ENCODE peak calls at places on chromosome 21, in eight cellular contexts. One of them, this sample, is unnamed.
A peak's percentile ranks its signal among the peaks of the same experiment; 100 is the strongest.

GRCh38 chr21:29477941-29478340 is 179.2 kb downstream of the BACH1 start:
- DNase-seq in GM13977: no peak
- DNase-seq in type B pancreatic cell: no peak
- DNase-seq in Calu3: no peak
- DNase-seq in foreskin fibroblast: peak; percentile 64
- DNase-seq in stomach: no peak
- DNase-seq in mucosa of descending colon: no peak
- DNase-seq in GM20000: no peak
- DNase-seq in this sample: no peak

GRCh38 chr21:43343992-43344886 is 82.7 kb downstream of the SIK1 start:
- DNase-seq in mucosa of descending colon: peak; percentile 56
- DNase-seq in foreskin fibroblast: no peak
- DNase-seq in GM13977: no peak
- DNase-seq in type B pancreatic cell: no peak
- DNase-seq in Calu3: no peak
- DNase-seq in GM20000: no peak
- DNase-seq in stomach: peak; percentile 89
- DNase-seq in this sample: no peak

GRCh38 chr21:42522771-42523170 is 9.1 kb downstream of the SLC37A1 start:
- DNase-seq in Calu3: no peak
- DNase-seq in GM13977: no peak
- DNase-seq in stomach: no peak
- DNase-seq in type B pancreatic cell: no peak
- DNase-seq in GM20000: no peak
- DNase-seq in foreskin fibroblast: no peak
- DNase-seq in mucosa of descending colon: no peak
- DNase-seq in this sample: no peak

GRCh38 chr21:33296156-33296555 is 28.6 kb upstream of the IFNAR1 start:
- DNase-seq in type B pancreatic cell: no peak
- DNase-seq in GM20000: no peak
- DNase-seq in mucosa of descending colon: no peak
- DNase-seq in Calu3: no peak
- DNase-seq in stomach: no peak
- DNase-seq in foreskin fibroblast: no peak
- DNase-seq in GM13977: peak; percentile 28
- DNase-seq in this sample: no peak

GRCh38 chr21:32308696-32309095 is 10.0 kb downstream of the MRAP start:
- DNase-seq in mucosa of descending colon: no peak
- DNase-seq in stomach: no peak
- DNase-seq in type B pancreatic cell: peak; percentile 31
- DNase-seq in Calu3: no peak
- DNase-seq in GM13977: no peak
- DNase-seq in foreskin fibroblast: no peak
- DNase-seq in GM20000: no peak
- DNase-seq in this sample: no peak

GRCh38 chr21:25891596-25891995 is 156.8 kb downstream of the GABPA start:
- DNase-seq in type B pancreatic cell: no peak
- DNase-seq in Calu3: no peak
- DNase-seq in foreskin fibroblast: no peak
- DNase-seq in GM13977: no peak
- DNase-seq in mucosa of descending colon: no peak
- DNase-seq in stomach: no peak
- DNase-seq in GM20000: no peak
- DNase-seq in this sample: no peak

GRCh38 chr21:39754811-39755210 is 9.8 kb downstream of the IGSF5 start:
- DNase-seq in GM13977: no peak
- DNase-seq in foreskin fibroblast: no peak
- DNase-seq in GM20000: no peak
- DNase-seq in Calu3: no peak
- DNase-seq in type B pancreatic cell: no peak
- DNase-seq in stomach: no peak
- DNase-seq in mucosa of descending colon: no peak
- DNase-seq in this sample: no peak

GRCh38 chr21:42847051-42847707 is 32.2 kb downstream of the WDR4 start:
- DNase-seq in type B pancreatic cell: no peak
- DNase-seq in stomach: no peak
- DNase-seq in Calu3: no peak
- DNase-seq in GM13977: no peak
- DNase-seq in GM20000: no peak
- DNase-seq in foreskin fibroblast: no peak
- DNase-seq in mucosa of descending colon: no peak
- DNase-seq in this sample: no peak

GRCh38 chr21:42386034-42386591 is 9.7 kb downstream of the TMPRSS3 start:
- DNase-seq in mucosa of descending colon: peak; percentile 50
- DNase-seq in GM20000: no peak
- DNase-seq in GM13977: no peak
- DNase-seq in foreskin fibroblast: no peak
- DNase-seq in stomach: peak; percentile 65
- DNase-seq in type B pancreatic cell: no peak
- DNase-seq in Calu3: no peak
- DNase-seq in this sample: no peak

GRCh38 chr21:33111577-33111976 is 41.6 kb downstream of the OLIG1 start:
- DNase-seq in GM13977: no peak
- DNase-seq in Calu3: no peak
- DNase-seq in foreskin fibroblast: no peak
- DNase-seq in type B pancreatic cell: no peak
- DNase-seq in stomach: no peak
- DNase-seq in GM20000: no peak
- DNase-seq in mucosa of descending colon: no peak
- DNase-seq in this sample: no peak

GRCh38 chr21:25997788-25998611 is 172.6 kb downstream of the APP start:
- DNase-seq in GM13977: no peak
- DNase-seq in GM20000: no peak
- DNase-seq in type B pancreatic cell: no peak
- DNase-seq in Calu3: peak; percentile 55
- DNase-seq in mucosa of descending colon: peak; percentile 55
- DNase-seq in foreskin fibroblast: no peak
- DNase-seq in stomach: peak; percentile 81
- DNase-seq in this sample: no peak

GRCh38 chr21:33644383-33645074 is 2.2 kb downstream of the ITSN1 start:
- DNase-seq in type B pancreatic cell: no peak
- DNase-seq in stomach: no peak
- DNase-seq in GM20000: no peak
- DNase-seq in Calu3: no peak
- DNase-seq in foreskin fibroblast: peak; percentile 77
- DNase-seq in GM13977: no peak
- DNase-seq in mucosa of descending colon: no peak
- DNase-seq in this sample: no peak

GRCh38 chr21:27206368-27206982 is 239.6 kb upstream of the ADAMTS5 start:
- DNase-seq in GM20000: no peak
- DNase-seq in type B pancreatic cell: no peak
- DNase-seq in foreskin fibroblast: peak; percentile 35
- DNase-seq in GM13977: no peak
- DNase-seq in mucosa of descending colon: no peak
- DNase-seq in stomach: no peak
- DNase-seq in Calu3: no peak
- DNase-seq in this sample: no peak

GRCh38 chr21:14862794-14863720 is 201.7 kb downstream of the NRIP1 start:
- DNase-seq in GM20000: no peak
- DNase-seq in GM13977: no peak
- DNase-seq in stomach: no peak
- DNase-seq in foreskin fibroblast: peak; percentile 44
- DNase-seq in Calu3: peak; percentile 21
- DNase-seq in type B pancreatic cell: no peak
- DNase-seq in mucosa of descending colon: peak; percentile 64
- DNase-seq in this sample: no peak
- TF ChIP-seq CTCF in GM20000: peak; percentile 23
- TF ChIP-seq CTCF in GM13977: peak; percentile 39
- TF ChIP-seq CTCF in stomach: no peak
- TF ChIP-seq CTCF in foreskin fibroblast: peak; percentile 44
- TF ChIP-seq CTCF in Calu3: peak; percentile 42
- TF ChIP-seq CTCF in type B pancreatic cell: peak; percentile 89
- TF ChIP-seq CTCF in mucosa of descending colon: no peak
- TF ChIP-seq CTCF in this sample: peak; percentile 72

GRCh38 chr21:18801468-18801867 is 397.9 kb upstream of the TMPRSS15 start:
- DNase-seq in mucosa of descending colon: no peak
- DNase-seq in foreskin fibroblast: no peak
- DNase-seq in Calu3: no peak
- DNase-seq in GM20000: no peak
- DNase-seq in GM13977: no peak
- DNase-seq in stomach: peak; percentile 27
- DNase-seq in type B pancreatic cell: no peak
- DNase-seq in this sample: no peak
- TF ChIP-seq CTCF in mucosa of descending colon: no peak
- TF ChIP-seq CTCF in foreskin fibroblast: no peak
- TF ChIP-seq CTCF in Calu3: no peak
- TF ChIP-seq CTCF in GM20000: no peak
- TF ChIP-seq CTCF in GM13977: no peak
- TF ChIP-seq CTCF in stomach: no peak
- TF ChIP-seq CTCF in type B pancreatic cell: no peak
- TF ChIP-seq CTCF in this sample: no peak

GRCh38 chr21:22573834-22574233 is 1575.6 kb downstream of the NCAM2 start:
- DNase-seq in GM13977: no peak
- DNase-seq in mucosa of descending colon: no peak
- DNase-seq in type B pancreatic cell: no peak
- DNase-seq in stomach: no peak
- DNase-seq in Calu3: no peak
- DNase-seq in foreskin fibroblast: no peak
- DNase-seq in GM20000: no peak
- DNase-seq in this sample: no peak

GRCh38 chr21:22575165-22575584 is 1577.0 kb downstream of the NCAM2 start:
- DNase-seq in stomach: no peak
- DNase-seq in mucosa of descending colon: no peak
- DNase-seq in GM20000: no peak
- DNase-seq in type B pancreatic cell: no peak
- DNase-seq in GM13977: no peak
- DNase-seq in foreskin fibroblast: no peak
- DNase-seq in Calu3: no peak
- DNase-seq in this sample: no peak
- TF ChIP-seq CTCF in stomach: no peak
- TF ChIP-seq CTCF in mucosa of descending colon: no peak
- TF ChIP-seq CTCF in GM20000: no peak
- TF ChIP-seq CTCF in type B pancreatic cell: peak; percentile 78
- TF ChIP-seq CTCF in GM13977: no peak
- TF ChIP-seq CTCF in foreskin fibroblast: no peak
- TF ChIP-seq CTCF in Calu3: no peak
- TF ChIP-seq CTCF in this sample: no peak

GRCh38 chr21:37660709-37661108 is 255.5 kb downstream of the KCNJ6 start:
- DNase-seq in GM13977: no peak
- DNase-seq in foreskin fibroblast: no peak
- DNase-seq in GM20000: no peak
- DNase-seq in stomach: no peak
- DNase-seq in mucosa of descending colon: no peak
- DNase-seq in Calu3: no peak
- DNase-seq in type B pancreatic cell: no peak
- DNase-seq in this sample: no peak

GRCh38 chr21:37656899-37657298 is 259.4 kb downstream of the KCNJ6 start:
- DNase-seq in GM20000: no peak
- DNase-seq in foreskin fibroblast: no peak
- DNase-seq in GM13977: no peak
- DNase-seq in mucosa of descending colon: no peak
- DNase-seq in Calu3: no peak
- DNase-seq in type B pancreatic cell: no peak
- DNase-seq in stomach: no peak
- DNase-seq in this sample: no peak

GRCh38 chr21:37658121-37658993 is 257.9 kb downstream of the KCNJ6 start:
- DNase-seq in GM13977: no peak
- DNase-seq in foreskin fibroblast: peak; percentile 3
- DNase-seq in type B pancreatic cell: no peak
- DNase-seq in Calu3: no peak
- DNase-seq in stomach: no peak
- DNase-seq in GM20000: no peak
- DNase-seq in mucosa of descending colon: no peak
- DNase-seq in this sample: no peak

GRCh38 chr21:37659874-37660273 is 256.4 kb downstream of the KCNJ6 start:
- DNase-seq in GM20000: no peak
- DNase-seq in Calu3: no peak
- DNase-seq in foreskin fibroblast: no peak
- DNase-seq in mucosa of descending colon: no peak
- DNase-seq in GM13977: no peak
- DNase-seq in type B pancreatic cell: no peak
- DNase-seq in stomach: no peak
- DNase-seq in this sample: no peak

DNA sequence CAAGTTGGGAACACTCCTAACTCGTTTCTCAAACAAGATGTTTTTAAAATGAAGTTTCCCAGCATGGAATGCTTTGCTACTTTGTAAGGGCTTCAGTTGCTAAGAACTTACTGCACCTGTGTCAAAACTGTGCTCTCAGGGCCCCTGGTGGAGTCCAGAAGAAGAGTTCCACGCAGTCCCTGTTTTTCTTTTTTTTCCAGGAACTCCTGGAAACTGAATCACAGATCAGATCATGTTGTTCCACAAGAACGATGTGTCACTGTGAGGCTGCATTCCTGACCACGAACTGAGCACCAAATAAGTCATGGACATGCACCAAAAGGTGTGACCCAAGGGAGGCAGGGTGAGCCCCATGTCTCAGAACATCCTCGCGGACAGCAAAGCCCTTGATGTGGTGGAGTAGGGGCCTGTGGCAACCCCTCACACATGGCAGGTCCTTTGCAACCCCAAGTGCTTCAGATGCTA is 257.2 kb downstream of the KCNJ6 start:
- DNase-seq in mucosa of descending colon: no peak
- DNase-seq in GM20000: no peak
- DNase-seq in stomach: no peak
- DNase-seq in foreskin fibroblast: peak; percentile 89
- DNase-seq in Calu3: no peak
- DNase-seq in type B pancreatic cell: no peak
- DNase-seq in GM13977: no peak
- DNase-seq in this sample: no peak
- TF ChIP-seq CTCF in mucosa of descending colon: no peak
- TF ChIP-seq CTCF in GM20000: no peak
- TF ChIP-seq CTCF in stomach: no peak
- TF ChIP-seq CTCF in foreskin fibroblast: peak; percentile 41
- TF ChIP-seq CTCF in Calu3: no peak
- TF ChIP-seq CTCF in type B pancreatic cell: no peak
- TF ChIP-seq CTCF in GM13977: no peak
- TF ChIP-seq CTCF in this sample: no peak

GRCh38 chr21:41061701-41062100 is 106.3 kb upstream of the BACE2 start:
- DNase-seq in GM20000: no peak
- DNase-seq in Calu3: no peak
- DNase-seq in stomach: no peak
- DNase-seq in type B pancreatic cell: no peak
- DNase-seq in mucosa of descending colon: no peak
- DNase-seq in foreskin fibroblast: no peak
- DNase-seq in GM13977: no peak
- DNase-seq in this sample: no peak

GRCh38 chr21:41064325-41064724 is 103.6 kb upstream of the BACE2 start:
- DNase-seq in foreskin fibroblast: no peak
- DNase-seq in stomach: no peak
- DNase-seq in mucosa of descending colon: no peak
- DNase-seq in GM13977: no peak
- DNase-seq in type B pancreatic cell: no peak
- DNase-seq in GM20000: no peak
- DNase-seq in Calu3: no peak
- DNase-seq in this sample: no peak

GRCh38 chr21:41065539-41065938 is 102.4 kb upstream of the BACE2 start:
- DNase-seq in GM13977: no peak
- DNase-seq in GM20000: no peak
- DNase-seq in mucosa of descending colon: no peak
- DNase-seq in foreskin fibroblast: no peak
- DNase-seq in type B pancreatic cell: no peak
- DNase-seq in Calu3: no peak
- DNase-seq in stomach: no peak
- DNase-seq in this sample: no peak

GRCh38 chr21:41066086-41066938 is 101.6 kb upstream of the BACE2 start:
- DNase-seq in foreskin fibroblast: no peak
- DNase-seq in GM13977: no peak
- DNase-seq in Calu3: no peak
- DNase-seq in stomach: peak; percentile 55
- DNase-seq in GM20000: no peak
- DNase-seq in type B pancreatic cell: no peak
- DNase-seq in mucosa of descending colon: no peak
- DNase-seq in this sample: no peak

GRCh38 chr21:41064951-41065350 is 103.0 kb upstream of the BACE2 start:
- DNase-seq in Calu3: no peak
- DNase-seq in stomach: no peak
- DNase-seq in mucosa of descending colon: no peak
- DNase-seq in GM13977: no peak
- DNase-seq in GM20000: no peak
- DNase-seq in foreskin fibroblast: no peak
- DNase-seq in type B pancreatic cell: no peak
- DNase-seq in this sample: no peak
- TF ChIP-seq CTCF in Calu3: no peak
- TF ChIP-seq CTCF in stomach: no peak
- TF ChIP-seq CTCF in mucosa of descending colon: no peak
- TF ChIP-seq CTCF in GM13977: no peak
- TF ChIP-seq CTCF in GM20000: no peak
- TF ChIP-seq CTCF in foreskin fibroblast: no peak
- TF ChIP-seq CTCF in type B pancreatic cell: no peak
- TF ChIP-seq CTCF in this sample: no peak

This sample was measured in CD4-positive, alpha-beta T cell.